ENCODE peak calls at places on chromosome 18, in six cellular contexts. R is endodermal cell; D is neural progenitor cell; C is PC-9; V is CD8-positive, alpha-beta memory T cell; O is GM23248. Y is an unnamed sample. For H3K4me1, the result is how much of the 10 kb centered on the place peaks cover.

GRCh38 chr18:22194151-22194598 is 24.8 kb downstream of the GATA6 start:
- DNase-seq in C (no peak), R (peak), V (no peak), D (peak), O (no peak), Y (no peak)

GRCh38 chr18:22689711-22690110 is 243.4 kb upstream of the RBBP8 start:
- DNase-seq in O (no peak), R (no peak), D (no peak), V (no peak), C (no peak), Y (no peak)

GRCh38 chr18:13620206-13620672 is 106.1 kb downstream of the FAM210A start:
- DNase-seq in O (no peak), R (no peak), D (no peak), C (no peak), V (no peak), Y (no peak)

GRCh38 chr18:63997041-63997440 is 27.2 kb downstream of the SERPINB8 start:
- DNase-seq in D (no peak), C (no peak), V (no peak), R (no peak), O (peak), Y (no peak)

GRCh38 chr18:60684843-60685513 is 312.4 kb upstream of the MC4R start:
- DNase-seq in C (no peak), R (no peak), V (no peak), O (peak), D (peak), Y (peak)

GRCh38 chr18:63319383-63320040 is at the start of gene BCL2:
- DNase-seq in C (no peak), D (peak), V (no peak), R (peak), O (peak), Y (peak)

GRCh38 chr18:12304351-12305210 is 3.5 kb upstream of the TUBB6 start:
- DNase-seq in V (no peak), D (no peak), O (no peak), R (no peak), C (no peak), Y (no peak)

GRCh38 chr18:42271656-42272355 is 316.8 kb downstream of the PIK3C3 start:
- DNase-seq in C (no peak), V (no peak), O (no peak), D (no peak), R (no peak), Y (no peak)

GRCh38 chr18:47677952-47678351 is 252.5 kb downstream of the SMAD2 start:
- DNase-seq in V (no peak), D (no peak), O (no peak), C (no peak), R (no peak), Y (no peak)

GRCh38 chr18:63098014-63098981 is 221.3 kb downstream of the BCL2 start:
- DNase-seq in R (no peak), O (no peak), C (no peak), D (no peak), V (peak), Y (no peak)

GRCh38 chr18:36628435-36629094 is 200.2 kb downstream of the TPGS2 start:
- DNase-seq in D (no peak), R (no peak), V (no peak), C (no peak), O (peak), Y (no peak)

GRCh38 chr18:33579147-33579867 is 1.3 kb downstream of the ASXL3 start:
- DNase-seq in O (no peak), D (peak), V (no peak), C (no peak), R (no peak), Y (no peak)

GRCh38 chr18:61329398-61329797 is 3.8 kb upstream of the CDH20 start:
- DNase-seq in V (no peak), O (no peak), C (no peak), R (no peak), D (no peak), Y (no peak)

GRCh38 chr18:23560186-23560585 is 26.1 kb downstream of the NPC1 start:
- DNase-seq in R (no peak), D (no peak), O (no peak), V (no peak), C (no peak), Y (no peak)

GRCh38 chr18:77167276-77167675 is 34.7 kb upstream of the MBP start:
- DNase-seq in V (no peak), C (no peak), R (no peak), D (no peak), O (peak), Y (no peak)

GRCh38 chr18:33123852-33124251 is 316.7 kb downstream of the CCDC178 start:
- DNase-seq in D (no peak), C (no peak), V (no peak), R (no peak), O (no peak), Y (no peak)

GRCh38 chr18:76805221-76805620 is 17.1 kb upstream of the ZNF236 start:
- DNase-seq in C (no peak), D (no peak), R (no peak), V (no peak), O (peak), Y (peak)

GRCh38 chr18:4636957-4637356 is 181.8 kb upstream of the DLGAP1 start:
- DNase-seq in C (no peak), D (peak), O (no peak), V (no peak), R (no peak), Y (peak)

GRCh38 chr18:35041752-35042379 is 653 bp downstream of the MAPRE2 start:
- DNase-seq in C (no peak), D (peak), V (peak), O (peak), R (peak), Y (no peak)

GRCh38 chr18:64409511-64409910 is 260.6 kb upstream of the LINC00305 start:
- DNase-seq in R (no peak), D (peak), V (no peak), C (no peak), O (peak), Y (peak)

GRCh38 chr18:48947583-48947982 is 3.2 kb downstream of the SMAD7 start:
- DNase-seq in O (peak), C (no peak), V (no peak), D (no peak), R (no peak), Y (peak)

GRCh38 chr18:34494359-34494696 is 215.8 kb upstream of the DTNA start:
- DNase-seq in R (peak), V (no peak), O (no peak), D (peak), C (no peak), Y (no peak)

GRCh38 chr18:36381075-36381474 is 83.6 kb downstream of the FHOD3 start:
- DNase-seq in R (no peak), D (no peak), V (no peak), O (no peak), C (no peak), Y (no peak)

GRCh38 chr18:11883153-11883552 is 25.0 kb downstream of the MPPE1 start:
- DNase-seq in D (no peak), C (no peak), R (no peak), O (no peak), V (no peak), Y (no peak)

GRCh38 chr18:63005306-63005705 is 290.0 kb downstream of the PHLPP1 start:
- DNase-seq in O (no peak), C (no peak), V (no peak), D (no peak), R (no peak), Y (no peak)

GRCh38 chr18:40676676-40677075 is 1278.4 kb upstream of the PIK3C3 start:
- DNase-seq in C (no peak), D (no peak), R (no peak), O (peak), V (no peak), Y (no peak)

GRCh38 chr18:52670903-52671302 is 330.9 kb downstream of the DCC start:
- DNase-seq in D (no peak), C (no peak), O (peak), V (no peak), R (no peak), Y (peak)

GRCh38 chr18:23306842-23307241 is 146.2 kb upstream of the RIOK3 start:
- DNase-seq in R (no peak), D (no peak), O (no peak), V (peak), C (no peak), Y (no peak)

GRCh38 chr18:29147944-29148343 is 971.0 kb upstream of the CDH2 start:
- DNase-seq in R (peak), V (no peak), O (peak), C (no peak), D (peak), Y (peak)

GRCh38 chr18:3994061-3994687 is 460.9 kb downstream of the DLGAP1 start:
- DNase-seq in R (no peak), D (no peak), V (no peak), O (no peak), C (no peak), Y (peak)

GRCh38 chr18:23784811-23785245 is 95.6 kb downstream of the LAMA3 start:
- DNase-seq in D (no peak), R (no peak), C (peak), V (no peak), O (peak), Y (peak)

GRCh38 chr18:46336278-46337205 is 232.4 kb downstream of the HAUS1 start:
- DNase-seq in D (no peak), C (no peak), O (no peak), R (no peak), V (no peak), Y (no peak)

GRCh38 chr18:46338761-46339160 is 234.6 kb downstream of the HAUS1 start:
- DNase-seq in O (no peak), R (no peak), D (peak), V (no peak), C (no peak), Y (no peak)

GRCh38 chr18:46335551-46336059 is 231.4 kb downstream of the HAUS1 start:
- DNase-seq in R (peak), D (peak), V (no peak), C (no peak), O (no peak), Y (peak)

GRCh38 chr18:46338213-46338612 is 234.0 kb downstream of the HAUS1 start:
- DNase-seq in C (no peak), R (peak), D (peak), O (no peak), V (no peak), Y (peak)

GRCh38 chr18:46337206-46337710 is 233.1 kb downstream of the HAUS1 start:
- DNase-seq in C (no peak), V (no peak), R (no peak), D (peak), O (no peak), Y (no peak)
- H3K4me3 ChIP-seq in C (no peak), V (no peak), R (no peak), D (peak), O (no peak), Y (no peak)

GRCh38 chr18:55400590-55401274 is 187.3 kb downstream of the TCF4 start:
- DNase-seq in O (peak), C (no peak), D (no peak), V (no peak), R (no peak), Y (peak)
- H3K27ac ChIP-seq in O (peak), C (no peak), D (no peak), V (no peak), R (peak), Y (peak)

GRCh38 chr18:70422061-70422965 is 133.5 kb downstream of the SOCS6 start:
- DNase-seq in D (no peak), V (no peak), R (no peak), C (peak), O (peak), Y (no peak)
- H3K4me1 ChIP-seq in D (under half), V (under half), R (under half), C (half or more), O (half or more), Y (under half)

GRCh38 chr18:44681611-44682010 is 923 bp downstream of the SETBP1 start:
- DNase-seq in C (no peak), V (no peak), D (no peak), R (no peak), O (no peak), Y (peak)
- H3K4me3 ChIP-seq in C (no peak), V (no peak), D (peak), R (peak), O (peak), Y (peak)

GRCh38 chr18:9615973-9616559 is 1.7 kb upstream of the PPP4R1 start:
- DNase-seq in O (peak), V (no peak), C (peak), D (no peak), R (no peak), Y (no peak)
- H3K27ac ChIP-seq in O (peak), V (no peak), C (peak), D (no peak), R (no peak), Y (no peak)

DNA sequence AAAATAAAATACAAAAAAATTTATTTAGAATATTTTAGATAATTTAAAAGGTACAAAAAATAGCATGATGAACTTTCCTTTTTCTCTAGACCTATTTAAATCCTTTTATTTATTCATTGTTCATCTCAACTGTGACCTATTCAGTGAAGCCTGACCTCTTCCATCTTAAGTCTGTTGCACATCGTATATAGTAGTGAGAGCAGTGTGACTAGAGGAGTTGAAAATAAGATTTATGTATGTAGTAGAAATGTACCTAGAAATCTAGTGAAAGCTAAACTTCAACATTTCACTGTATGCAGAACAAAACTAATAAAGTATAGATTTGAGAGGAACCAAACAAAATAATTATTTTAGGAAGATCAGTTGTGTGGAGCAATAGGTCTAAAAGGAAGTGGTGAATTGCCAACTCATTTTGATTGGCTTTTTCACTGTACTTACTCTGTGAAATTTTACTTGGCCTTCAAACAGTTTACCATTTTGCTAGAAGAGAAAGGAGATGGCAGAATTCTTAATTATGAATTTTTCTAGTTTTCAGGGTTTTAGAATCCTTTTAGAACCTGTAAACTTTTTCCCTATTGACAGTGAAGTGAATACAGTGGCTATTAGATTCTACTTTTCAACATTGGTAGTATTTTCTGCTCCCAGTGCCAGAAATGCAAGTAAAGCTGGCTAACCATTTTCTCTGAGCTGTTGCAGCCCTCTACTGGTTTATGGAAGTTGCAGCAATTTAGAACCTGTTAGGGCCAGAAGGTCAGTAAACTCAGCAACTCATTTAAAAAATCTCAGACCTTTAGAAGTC is 11.1 kb downstream of the ANKRD12 start:
- DNase-seq in C (peak), R (peak), V (peak), O (peak), D (peak), Y (peak)
- H3K4me1 ChIP-seq in C (under half), R (under half), V (half or more), O (under half), D (under half), Y (under half)

GRCh38 chr18:59501876-59502221 is 142.8 kb upstream of the LMAN1 start:
- DNase-seq in D (no peak), C (no peak), O (no peak), R (no peak), V (no peak), Y (no peak)
- H3K4me3 ChIP-seq in D (no peak), C (no peak), O (no peak), R (no peak), V (no peak), Y (no peak)

GRCh38 chr18:55405655-55406373 is 182.2 kb downstream of the TCF4 start:
- DNase-seq in O (peak), R (no peak), V (no peak), D (peak), C (peak), Y (peak)
- H3K27ac ChIP-seq in O (peak), R (peak), V (no peak), D (peak), C (no peak), Y (peak)

DNA sequence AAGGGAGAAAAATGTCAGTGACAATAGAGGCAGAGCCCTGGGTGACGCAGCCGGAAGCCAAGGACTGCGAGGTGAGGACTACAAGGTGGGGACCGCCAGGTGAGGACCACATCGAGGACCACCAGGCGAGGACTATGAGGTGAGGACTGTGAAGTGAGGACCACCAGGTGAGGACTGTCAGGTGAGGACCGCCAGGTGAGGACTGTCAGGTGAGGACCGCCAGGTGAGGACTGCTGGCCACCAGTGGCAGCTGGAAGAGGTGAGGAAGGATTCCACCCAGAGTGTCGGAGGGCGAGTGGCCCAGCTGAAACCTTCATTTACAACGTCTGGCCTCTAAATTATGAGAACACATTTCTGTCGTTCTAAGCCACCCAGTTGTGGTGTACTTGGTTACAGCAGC is 41.6 kb downstream of the CYB5A start:
- DNase-seq in R (no peak), O (no peak), C (no peak), V (no peak), D (no peak), Y (no peak)
- H3K4me1 ChIP-seq in R (under half), O (under half), C (under half), V (under half), D (under half), Y (under half)

DNA sequence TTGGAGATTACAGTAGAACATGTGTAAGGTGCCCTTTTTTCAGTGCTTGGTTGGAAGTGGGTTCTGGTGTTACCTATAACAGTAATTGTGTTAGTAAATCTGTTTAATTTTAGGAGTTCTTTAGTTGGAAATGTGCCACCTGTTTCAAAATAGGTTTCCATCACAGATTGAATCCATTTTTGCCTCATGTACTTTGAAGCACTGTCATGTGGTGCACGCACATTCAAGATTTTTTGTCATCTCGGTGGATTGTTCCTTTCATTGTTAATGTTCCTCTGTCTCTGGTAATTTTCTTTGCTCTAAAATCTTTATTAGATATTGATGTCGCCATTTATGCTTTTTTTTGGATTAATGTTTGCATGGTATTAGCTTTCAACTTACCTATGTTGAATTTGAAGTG is 1.3 kb downstream of the ATP9B start:
- DNase-seq in R (peak), V (no peak), O (peak), C (no peak), D (no peak), Y (no peak)
- H3K4me3 ChIP-seq in R (peak), V (peak), O (peak), C (peak), D (peak), Y (peak)

Y was measured in A673.